ENCODE peak calls at places on chromosomes 11 and 22, in five cellular contexts. P, Z, O, W and Y are unnamed samples.

GRCh38 chr11:59551651-59552521 is 40.5 kb downstream of the OR4D9 start:
- DNase-seq in O (no peak), Z (peak; percentile 57), W (no peak), P (no peak), Y (no peak)

GRCh38 chr11:121650520-121651266 is 197.9 kb upstream of the SORL1-AS1 start:
- DNase-seq in O (no peak), P (no peak), Z (no peak), W (no peak), Y (no peak)

GRCh38 chr11:60934091-60934789 is 10.0 kb downstream of the TMEM132A start:
- DNase-seq in O (no peak), P (no peak), W (no peak), Z (no peak), Y (no peak)

GRCh38 chr11:67283490-67283963 is 5.6 kb upstream of the ANKRD13D start:
- DNase-seq in O (no peak), P (no peak), Z (peak; percentile 31), W (no peak), Y (no peak)

GRCh38 chr11:72220696-72221363 is 3.7 kb upstream of the INPPL1 start:
- DNase-seq in P (no peak), O (no peak), W (no peak), Z (no peak), Y (no peak)

GRCh38 chr11:61747389-61748285 is 4.8 kb upstream of the MYRF start:
- DNase-seq in O (peak; percentile 88), Z (peak; percentile 84), W (peak; percentile 17), P (peak; percentile 18), Y (peak; percentile 71)

GRCh38 chr11:84558085-84558905 is 1068.8 kb downstream of the DLG2 start:
- DNase-seq in Z (peak; percentile 16), O (no peak), P (no peak), W (peak; percentile 1), Y (no peak)

GRCh38 chr22:22882033-22882717 is 5.4 kb upstream of the IGLL5 start:
- DNase-seq in W (no peak), Z (no peak), P (no peak), O (peak; percentile 34), Y (no peak)

GRCh38 chr11:71386232-71386631 is 62.0 kb downstream of the DHCR7 start:
- DNase-seq in P (no peak), W (no peak), Z (no peak), O (no peak), Y (no peak)

GRCh38 chr11:134687548-134687947 is 275.5 kb upstream of the B3GAT1 start:
- DNase-seq in W (no peak), Z (no peak), O (no peak), P (no peak), Y (no peak)

GRCh38 chr22:49330421-49331222 is 497.1 kb downstream of the BRD1 start:
- DNase-seq in P (no peak), W (no peak), O (peak; percentile 22), Z (no peak), Y (no peak)

GRCh38 chr11:7577226-7577882 is 63.6 kb downstream of the PPFIBP2 start:
- DNase-seq in Z (peak; percentile 43), P (no peak), W (no peak), O (no peak), Y (peak; percentile 58)

GRCh38 chr11:31804439-31805036 is 6.6 kb downstream of the PAX6 start:
- DNase-seq in O (peak; percentile 59), P (no peak), W (no peak), Z (no peak), Y (no peak)

GRCh38 chr22:35330258-35330861 is 30.7 kb downstream of the TOM1 start:
- DNase-seq in O (peak; percentile 93), P (peak; percentile 55), W (peak; percentile 47), Z (peak; percentile 85), Y (peak; percentile 91)

GRCh38 chr22:37121887-37122591 is 12.5 kb upstream of the TMPRSS6 start:
- DNase-seq in W (peak; percentile 92), P (peak; percentile 40), Z (no peak), O (no peak), Y (no peak)

GRCh38 chr11:60771879-60772525 is 13.1 kb upstream of the MS4A10 start:
- DNase-seq in O (peak; percentile 39), P (no peak), W (no peak), Z (no peak), Y (no peak)

GRCh38 chr22:35914665-35915476 is 113.8 kb downstream of the RBFOX2 start:
- DNase-seq in W (peak; percentile 9), O (no peak), P (no peak), Z (peak; percentile 36), Y (peak; percentile 73)

GRCh38 chr11:8386134-8386864 is 122.6 kb upstream of the LMO1 start:
- DNase-seq in O (no peak), Z (no peak), P (no peak), W (no peak), Y (no peak)

GRCh38 chr22:36027579-36027959 is 1.1 kb downstream of the RBFOX2 start:
- DNase-seq in W (peak; percentile 19), Z (peak; percentile 21), P (no peak), O (no peak), Y (peak; percentile 10)

GRCh38 chr11:11010624-11011127 is 152.8 kb upstream of the ZBED5 start:
- DNase-seq in O (no peak), P (no peak), W (no peak), Z (peak; percentile 44), Y (no peak)

GRCh38 chr11:117281159-117281558 is 10.0 kb upstream of the BACE1-AS start:
- DNase-seq in P (no peak), Z (no peak), W (no peak), O (no peak), Y (no peak)

GRCh38 chr22:32207971-32208480 is 3.2 kb upstream of the RFPL2 start:
- DNase-seq in O (no peak), Z (no peak), P (no peak), W (no peak), Y (no peak)

GRCh38 chr11:1467270-1467669 is 19.3 kb downstream of the MOB2 start:
- DNase-seq in O (no peak), W (no peak), P (no peak), Z (no peak), Y (no peak)

GRCh38 chr22:24285245-24285644 is 14.6 kb downstream of the SPECC1L start:
- DNase-seq in Z (no peak), O (no peak), W (no peak), P (no peak), Y (no peak)

GRCh38 chr11:126575849-126576248 is 220.4 kb downstream of the ST3GAL4 start:
- DNase-seq in P (no peak), Z (no peak), O (no peak), W (no peak), Y (no peak)

GRCh38 chr22:22769434-22770279 is 118.0 kb upstream of the IGLL5 start:
- DNase-seq in P (no peak), O (no peak), Z (no peak), W (no peak), Y (no peak)

GRCh38 chr22:46219650-46220049 is 30.4 kb downstream of the CDPF1 start:
- DNase-seq in O (no peak), P (no peak), W (no peak), Z (no peak), Y (no peak)

GRCh38 chr11:103939694-103940093 is 96.7 kb upstream of the DDI1 start:
- DNase-seq in W (no peak), P (no peak), Z (no peak), O (no peak), Y (no peak)

GRCh38 chr11:57972013-57972367 is 51.7 kb upstream of the OR9Q1 start:
- DNase-seq in W (no peak), O (no peak), P (no peak), Z (no peak), Y (no peak)

GRCh38 chr11:125070699-125071254 is 7.7 kb downstream of the SLC37A2 start:
- DNase-seq in Z (peak; percentile 76), W (no peak), O (peak; percentile 80), P (peak; percentile 54), Y (peak; percentile 54)

GRCh38 chr11:126282742-126283591 is at the start of gene TIRAP:
- DNase-seq in P (peak; percentile 24), Z (peak; percentile 73), O (peak; percentile 89), W (peak; percentile 76), Y (peak; percentile 41)

GRCh38 chr22:19853879-19854777 is 546 bp downstream of the GNB1L start:
- DNase-seq in P (no peak), Z (no peak), W (peak; percentile 29), O (peak; percentile 58), Y (no peak)
- H3K27ac ChIP-seq in P (peak overlapping the region; percentile 74), Z (peak overlapping the region; percentile 40), W (peak overlapping the region; percentile 87), O (peak overlapping the region; percentile 75), Y (peak overlapping the region; percentile 99)

DNA sequence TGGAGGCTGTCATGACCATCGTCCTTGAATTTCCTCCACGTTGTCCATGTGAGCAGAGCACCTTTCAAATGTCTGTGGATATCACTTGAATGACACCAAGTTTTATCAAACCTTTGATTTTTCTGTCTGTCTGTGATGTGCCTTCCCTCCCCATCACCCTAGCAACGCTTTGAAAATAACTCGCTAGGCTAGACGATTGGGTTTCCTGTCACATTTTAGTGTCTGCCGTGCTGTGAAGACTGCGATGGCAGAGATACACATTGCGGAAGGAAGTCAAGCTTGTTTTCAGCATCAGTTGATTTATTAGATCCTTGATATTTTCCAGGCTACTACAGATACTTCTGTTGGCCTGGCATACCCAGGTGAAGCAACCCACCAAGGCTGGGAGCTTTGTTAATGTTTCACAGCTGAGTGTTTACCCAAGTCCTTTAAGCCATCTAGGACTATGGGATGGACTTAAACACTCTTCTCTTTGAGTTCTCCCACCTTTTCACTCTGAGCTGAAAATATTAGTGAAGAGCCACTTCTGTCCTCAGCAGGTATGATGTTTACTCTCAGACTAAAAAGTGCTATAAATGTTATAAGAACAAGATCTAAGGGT is 93.7 kb upstream of the CD44 start:
- DNase-seq in P (no peak), W (peak; percentile 92), O (no peak), Z (no peak), Y (no peak)
- H3K27ac ChIP-seq in P (no peak overlapping the region), W (peak overlapping the region; percentile 89), O (no peak overlapping the region), Z (no peak overlapping the region), Y (no peak overlapping the region)

DNA sequence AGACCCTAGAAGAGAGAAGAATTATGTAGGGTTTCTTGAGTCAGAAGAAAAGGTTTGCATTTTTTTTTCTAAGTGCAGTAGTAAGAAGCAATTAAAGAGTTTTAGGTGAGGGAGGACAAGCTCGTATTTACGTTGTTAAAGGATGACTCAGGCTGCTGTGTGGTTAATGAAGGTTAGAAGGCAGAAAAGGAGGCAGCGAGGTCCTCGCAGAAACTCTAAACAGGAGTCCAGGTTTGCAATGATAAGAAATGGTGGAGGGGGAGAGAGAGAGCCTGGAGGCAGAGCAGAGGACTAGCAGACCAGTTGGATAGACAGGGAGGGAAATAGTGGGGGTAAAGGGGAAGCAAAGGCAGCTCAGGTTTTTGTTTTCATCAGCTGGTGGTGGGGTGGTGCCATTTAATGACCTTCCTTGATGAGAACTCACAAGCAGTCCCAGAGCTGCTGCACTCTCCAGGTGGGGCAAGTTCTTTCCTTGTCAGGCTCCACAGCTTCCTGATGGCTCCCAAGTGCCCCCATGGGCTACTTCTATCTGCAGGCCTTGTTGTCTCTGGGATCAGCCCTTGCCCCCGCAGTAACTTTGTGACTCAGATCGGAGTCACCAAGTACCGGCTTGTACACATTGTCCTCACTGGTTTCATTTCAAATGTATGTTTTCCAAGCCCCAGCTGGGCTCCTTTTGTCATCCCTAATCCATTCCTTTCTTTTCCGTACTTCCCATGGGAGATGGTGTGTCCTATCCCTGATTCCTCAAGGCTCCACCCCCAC is 8.3 kb upstream of the INSC start:
- DNase-seq in W (no peak), P (no peak), O (no peak), Z (no peak), Y (no peak)
- H3K27ac ChIP-seq in W (no peak overlapping the region), P (no peak overlapping the region), O (no peak overlapping the region), Z (no peak overlapping the region), Y (no peak overlapping the region)

DNA sequence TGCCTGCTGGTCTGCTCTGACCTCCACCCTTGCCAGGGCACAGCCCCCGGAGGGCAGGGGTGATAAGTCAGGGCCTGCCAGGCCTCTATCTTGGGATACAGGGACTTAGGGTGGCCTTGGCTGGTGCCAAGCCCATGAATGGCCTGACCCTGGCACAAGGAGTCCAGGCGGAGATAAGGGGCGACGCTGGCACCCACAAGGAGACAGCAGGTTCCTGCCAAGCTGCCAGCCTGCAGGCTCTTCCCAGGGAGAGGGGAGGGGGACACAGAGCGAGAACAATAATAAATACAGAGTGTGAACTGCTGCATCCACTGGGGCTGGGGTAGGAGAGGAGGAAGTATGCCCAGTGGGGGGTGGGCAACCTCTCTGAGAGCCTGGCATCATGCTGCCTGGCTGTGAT is 978 bp downstream of the CSDC2 start:
- DNase-seq in Z (peak; percentile 49), P (no peak), W (no peak), O (no peak), Y (no peak)
- H3K27ac ChIP-seq in Z (peak overlapping the region; percentile 97), P (peak overlapping the region; percentile 93), W (no peak overlapping the region), O (peak overlapping the region; percentile 92), Y (no peak overlapping the region)